ENCODE peak calls at places on chromosome 9, in six cellular contexts. One of them, this sample, is unnamed.

GRCh38 chr9:94908041-94908563 is 181.6 kb downstream of the AOPEP start:
- DNase-seq in effector memory CD4-positive, alpha-beta T cell: no peak
- DNase-seq in hepatocyte: no peak
- DNase-seq in tibial nerve: peak; percentile 28
- DNase-seq in uterus: no peak
- DNase-seq in A549: peak; percentile 83
- DNase-seq in this sample: no peak

GRCh38 chr9:138103824-138104206 is 226.2 kb downstream of the CACNA1B start:
- DNase-seq in effector memory CD4-positive, alpha-beta T cell: no peak
- DNase-seq in hepatocyte: no peak
- DNase-seq in tibial nerve: no peak
- DNase-seq in uterus: no peak
- DNase-seq in A549: no peak
- DNase-seq in this sample: peak; percentile 40

GRCh38 chr9:129280236-129281231 is 102.5 kb upstream of the IER5L start:
- DNase-seq in effector memory CD4-positive, alpha-beta T cell: no peak
- DNase-seq in hepatocyte: no peak
- DNase-seq in tibial nerve: no peak
- DNase-seq in uterus: no peak
- DNase-seq in A549: no peak
- DNase-seq in this sample: peak; percentile 52

GRCh38 chr9:117548556-117548955 is 133.7 kb upstream of the ASTN2 start:
- DNase-seq in effector memory CD4-positive, alpha-beta T cell: no peak
- DNase-seq in hepatocyte: no peak
- DNase-seq in tibial nerve: no peak
- DNase-seq in uterus: no peak
- DNase-seq in A549: no peak
- DNase-seq in this sample: no peak

GRCh38 chr9:89668216-89668867 is 63.5 kb downstream of the GADD45G start:
- DNase-seq in effector memory CD4-positive, alpha-beta T cell: no peak
- DNase-seq in hepatocyte: no peak
- DNase-seq in tibial nerve: no peak
- DNase-seq in uterus: no peak
- DNase-seq in A549: no peak
- DNase-seq in this sample: no peak

GRCh38 chr9:121862371-121862970 is 211.0 kb downstream of the DAB2IP start:
- DNase-seq in effector memory CD4-positive, alpha-beta T cell: no peak
- DNase-seq in hepatocyte: no peak
- DNase-seq in tibial nerve: no peak
- DNase-seq in uterus: no peak
- DNase-seq in A549: no peak
- DNase-seq in this sample: peak; percentile 26

GRCh38 chr9:86406366-86406765 is 52.2 kb upstream of the TUT7 start:
- DNase-seq in effector memory CD4-positive, alpha-beta T cell: no peak
- DNase-seq in hepatocyte: peak; percentile 67
- DNase-seq in tibial nerve: no peak
- DNase-seq in uterus: peak; percentile 23
- DNase-seq in A549: peak; percentile 31
- DNase-seq in this sample: no peak

GRCh38 chr9:94623253-94623652 is 16.1 kb downstream of the FBP1 start:
- DNase-seq in effector memory CD4-positive, alpha-beta T cell: no peak
- DNase-seq in hepatocyte: peak; percentile 61
- DNase-seq in tibial nerve: no peak
- DNase-seq in uterus: no peak
- DNase-seq in A549: peak; percentile 66
- DNase-seq in this sample: no peak

GRCh38 chr9:19181002-19181401 is 49.5 kb upstream of the DENND4C start:
- DNase-seq in effector memory CD4-positive, alpha-beta T cell: no peak
- DNase-seq in hepatocyte: no peak
- DNase-seq in tibial nerve: no peak
- DNase-seq in uterus: no peak
- DNase-seq in A549: peak; percentile 22
- DNase-seq in this sample: no peak

DNA sequence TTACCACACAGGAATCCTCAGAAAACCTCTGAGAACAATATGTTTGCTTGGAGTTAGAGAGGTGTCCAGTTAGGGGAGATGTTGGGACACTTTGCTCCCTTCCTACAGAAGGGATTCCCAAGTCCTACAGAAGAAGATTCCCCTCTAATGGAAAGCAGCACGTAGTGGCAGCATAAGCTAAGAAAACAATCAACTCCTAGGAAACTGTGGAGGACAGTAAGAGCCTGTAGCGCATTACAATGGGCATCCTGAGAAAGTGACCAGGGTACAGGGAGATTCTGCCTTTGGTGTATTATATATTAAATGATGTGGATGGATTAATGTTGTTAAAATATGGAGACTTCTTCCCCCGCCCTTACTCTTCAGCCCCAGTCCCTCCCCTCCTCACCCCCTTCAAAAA is 13.9 kb upstream of the RIC1 start:
- DNase-seq in effector memory CD4-positive, alpha-beta T cell: no peak
- DNase-seq in hepatocyte: no peak
- DNase-seq in tibial nerve: no peak
- DNase-seq in uterus: no peak
- DNase-seq in A549: no peak
- DNase-seq in this sample: no peak
- H3K4me1 ChIP-seq in effector memory CD4-positive, alpha-beta T cell: no peaks in the 10 kb centered on the region
- H3K4me1 ChIP-seq in hepatocyte: no peaks in the 10 kb centered on the region
- H3K4me1 ChIP-seq in tibial nerve: no peaks in the 10 kb centered on the region
- H3K4me1 ChIP-seq in uterus: no peaks in the 10 kb centered on the region
- H3K4me1 ChIP-seq in A549: no peaks in the 10 kb centered on the region
- H3K4me1 ChIP-seq in this sample: no peaks in the 10 kb centered on the region

DNA sequence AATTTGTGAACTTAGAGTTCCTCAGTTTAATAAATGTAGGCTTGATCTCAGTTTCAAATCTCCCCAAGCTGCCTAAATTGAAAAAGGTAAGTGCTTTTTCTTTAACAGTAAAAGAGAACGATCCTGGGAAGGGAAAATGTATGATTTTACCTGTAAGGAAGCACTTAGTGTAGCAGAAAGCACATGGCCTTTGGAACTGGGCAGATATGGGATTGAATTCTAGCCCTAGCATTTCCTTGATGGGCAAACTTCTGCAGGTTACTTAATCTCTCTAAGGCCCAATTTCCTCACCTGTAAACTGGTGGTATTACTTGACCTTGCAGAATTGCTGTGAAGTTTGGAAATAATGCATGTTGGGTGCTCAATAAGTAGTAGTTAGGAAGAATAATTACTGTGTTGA is 11.6 kb downstream of the ANP32B start:
- DNase-seq in effector memory CD4-positive, alpha-beta T cell: no peak
- DNase-seq in hepatocyte: no peak
- DNase-seq in tibial nerve: no peak
- DNase-seq in uterus: no peak
- DNase-seq in A549: no peak
- DNase-seq in this sample: no peak
- H3K27ac ChIP-seq in effector memory CD4-positive, alpha-beta T cell: no peak overlapping the region
- H3K27ac ChIP-seq in hepatocyte: no peak overlapping the region
- H3K27ac ChIP-seq in tibial nerve: no peak overlapping the region
- H3K27ac ChIP-seq in uterus: no peak overlapping the region
- H3K27ac ChIP-seq in A549: no peak overlapping the region
- H3K27ac ChIP-seq in this sample: no peak overlapping the region

GRCh38 chr9:98168153-98168780 is 24.2 kb downstream of the CORO2A start:
- DNase-seq in effector memory CD4-positive, alpha-beta T cell: no peak
- DNase-seq in hepatocyte: no peak
- DNase-seq in tibial nerve: no peak
- DNase-seq in uterus: no peak
- DNase-seq in A549: no peak
- DNase-seq in this sample: no peak

GRCh38 chr9:98164912-98165311 is 27.5 kb downstream of the CORO2A start:
- DNase-seq in effector memory CD4-positive, alpha-beta T cell: no peak
- DNase-seq in hepatocyte: no peak
- DNase-seq in tibial nerve: no peak
- DNase-seq in uterus: no peak
- DNase-seq in A549: no peak
- DNase-seq in this sample: no peak

GRCh38 chr9:98171176-98171925 is 21.1 kb downstream of the CORO2A start:
- DNase-seq in effector memory CD4-positive, alpha-beta T cell: no peak
- DNase-seq in hepatocyte: no peak
- DNase-seq in tibial nerve: no peak
- DNase-seq in uterus: no peak
- DNase-seq in A549: no peak
- DNase-seq in this sample: no peak

GRCh38 chr9:98172604-98173003 is 19.8 kb downstream of the CORO2A start:
- DNase-seq in effector memory CD4-positive, alpha-beta T cell: no peak
- DNase-seq in hepatocyte: no peak
- DNase-seq in tibial nerve: no peak
- DNase-seq in uterus: no peak
- DNase-seq in A549: peak; percentile 10
- DNase-seq in this sample: no peak

GRCh38 chr9:98168952-98169488 is 23.4 kb downstream of the CORO2A start:
- DNase-seq in effector memory CD4-positive, alpha-beta T cell: peak; percentile 12
- DNase-seq in hepatocyte: peak; percentile 50
- DNase-seq in tibial nerve: no peak
- DNase-seq in uterus: no peak
- DNase-seq in A549: no peak
- DNase-seq in this sample: no peak
- H3K4me1 ChIP-seq in effector memory CD4-positive, alpha-beta T cell: peaks cover 22% of the 10 kb centered on the region
- H3K4me1 ChIP-seq in hepatocyte: peaks cover 17% of the 10 kb centered on the region
- H3K4me1 ChIP-seq in tibial nerve: peaks cover 10% of the 10 kb centered on the region
- H3K4me1 ChIP-seq in uterus: no peaks in the 10 kb centered on the region
- H3K4me1 ChIP-seq in A549: peaks cover 3% of the 10 kb centered on the region
- H3K4me1 ChIP-seq in this sample: no peaks in the 10 kb centered on the region

GRCh38 chr9:111952559-111952958 is 55.9 kb downstream of the UGCG start:
- DNase-seq in effector memory CD4-positive, alpha-beta T cell: no peak
- DNase-seq in hepatocyte: no peak
- DNase-seq in tibial nerve: no peak
- DNase-seq in uterus: no peak
- DNase-seq in A549: no peak
- DNase-seq in this sample: no peak

GRCh38 chr9:111948958-111949357 is 52.3 kb downstream of the UGCG start:
- DNase-seq in effector memory CD4-positive, alpha-beta T cell: no peak
- DNase-seq in hepatocyte: no peak
- DNase-seq in tibial nerve: no peak
- DNase-seq in uterus: no peak
- DNase-seq in A549: no peak
- DNase-seq in this sample: no peak

GRCh38 chr9:111955048-111955447 is 58.4 kb downstream of the UGCG start:
- DNase-seq in effector memory CD4-positive, alpha-beta T cell: no peak
- DNase-seq in hepatocyte: no peak
- DNase-seq in tibial nerve: no peak
- DNase-seq in uterus: no peak
- DNase-seq in A549: no peak
- DNase-seq in this sample: no peak

GRCh38 chr9:111949919-111950318 is 53.3 kb downstream of the UGCG start:
- DNase-seq in effector memory CD4-positive, alpha-beta T cell: no peak
- DNase-seq in hepatocyte: no peak
- DNase-seq in tibial nerve: no peak
- DNase-seq in uterus: no peak
- DNase-seq in A549: no peak
- DNase-seq in this sample: no peak

GRCh38 chr9:111953444-111953843 is 56.8 kb downstream of the UGCG start:
- DNase-seq in effector memory CD4-positive, alpha-beta T cell: no peak
- DNase-seq in hepatocyte: no peak
- DNase-seq in tibial nerve: no peak
- DNase-seq in uterus: no peak
- DNase-seq in A549: no peak
- DNase-seq in this sample: no peak
- H3K27ac ChIP-seq in effector memory CD4-positive, alpha-beta T cell: no peak overlapping the region
- H3K27ac ChIP-seq in hepatocyte: no peak overlapping the region
- H3K27ac ChIP-seq in tibial nerve: no peak overlapping the region
- H3K27ac ChIP-seq in uterus: no peak overlapping the region
- H3K27ac ChIP-seq in A549: no peak overlapping the region
- H3K27ac ChIP-seq in this sample: no peak overlapping the region

DNA sequence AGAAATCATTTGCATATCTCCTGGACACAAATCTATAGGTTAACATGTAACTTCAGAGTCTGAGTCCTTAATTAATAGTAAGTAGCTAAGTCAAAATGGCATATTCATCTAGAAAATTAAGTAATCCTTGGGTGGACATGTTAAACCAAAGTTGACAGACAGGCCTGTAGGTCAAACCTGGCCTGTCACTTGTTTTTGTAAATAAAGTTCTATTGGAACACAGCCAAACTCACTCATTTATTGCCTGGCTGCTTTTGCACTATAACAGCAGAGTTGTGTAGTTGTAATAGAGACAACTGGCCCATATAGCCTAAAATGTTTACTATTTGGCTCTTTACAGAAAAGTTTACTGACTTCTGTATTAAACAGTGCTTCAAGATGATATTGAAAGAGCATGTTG is 24.6 kb upstream of the GPR21 start:
- DNase-seq in effector memory CD4-positive, alpha-beta T cell: no peak
- DNase-seq in hepatocyte: no peak
- DNase-seq in tibial nerve: no peak
- DNase-seq in uterus: no peak
- DNase-seq in A549: no peak
- DNase-seq in this sample: no peak
- H3K4me1 ChIP-seq in effector memory CD4-positive, alpha-beta T cell: no peaks in the 10 kb centered on the region
- H3K4me1 ChIP-seq in hepatocyte: peaks cover 4% of the 10 kb centered on the region
- H3K4me1 ChIP-seq in tibial nerve: no peaks in the 10 kb centered on the region
- H3K4me1 ChIP-seq in uterus: no peaks in the 10 kb centered on the region
- H3K4me1 ChIP-seq in A549: peaks cover 4% of the 10 kb centered on the region
- H3K4me1 ChIP-seq in this sample: peaks cover 5% of the 10 kb centered on the region

GRCh38 chr9:36033788-36034187 is 2.9 kb upstream of the RECK start:
- DNase-seq in effector memory CD4-positive, alpha-beta T cell: no peak
- DNase-seq in hepatocyte: no peak
- DNase-seq in tibial nerve: no peak
- DNase-seq in uterus: no peak
- DNase-seq in A549: no peak
- DNase-seq in this sample: no peak

GRCh38 chr9:36030871-36031270 is 5.8 kb upstream of the RECK start:
- DNase-seq in effector memory CD4-positive, alpha-beta T cell: no peak
- DNase-seq in hepatocyte: no peak
- DNase-seq in tibial nerve: no peak
- DNase-seq in uterus: no peak
- DNase-seq in A549: no peak
- DNase-seq in this sample: no peak

GRCh38 chr9:36029202-36029601 is 7.5 kb upstream of the RECK start:
- DNase-seq in effector memory CD4-positive, alpha-beta T cell: no peak
- DNase-seq in hepatocyte: no peak
- DNase-seq in tibial nerve: no peak
- DNase-seq in uterus: no peak
- DNase-seq in A549: no peak
- DNase-seq in this sample: no peak

GRCh38 chr9:36031774-36032565 is 4.7 kb upstream of the RECK start:
- DNase-seq in effector memory CD4-positive, alpha-beta T cell: no peak
- DNase-seq in hepatocyte: no peak
- DNase-seq in tibial nerve: no peak
- DNase-seq in uterus: no peak
- DNase-seq in A549: no peak
- DNase-seq in this sample: no peak

GRCh38 chr9:36029765-36030528 is 6.8 kb upstream of the RECK start:
- DNase-seq in effector memory CD4-positive, alpha-beta T cell: no peak
- DNase-seq in hepatocyte: peak; percentile 35
- DNase-seq in tibial nerve: peak; percentile 44
- DNase-seq in uterus: no peak
- DNase-seq in A549: peak; percentile 40
- DNase-seq in this sample: no peak
- H3K27ac ChIP-seq in effector memory CD4-positive, alpha-beta T cell: no peak overlapping the region
- H3K27ac ChIP-seq in hepatocyte: no peak overlapping the region
- H3K27ac ChIP-seq in tibial nerve: peak overlapping the region; percentile 82
- H3K27ac ChIP-seq in uterus: peak overlapping the region; percentile 52
- H3K27ac ChIP-seq in A549: no peak overlapping the region
- H3K27ac ChIP-seq in this sample: no peak overlapping the region

GRCh38 chr9:114378016-114378415 is 9.8 kb downstream of the AKNA start:
- DNase-seq in effector memory CD4-positive, alpha-beta T cell: no peak
- DNase-seq in hepatocyte: no peak
- DNase-seq in tibial nerve: no peak
- DNase-seq in uterus: no peak
- DNase-seq in A549: no peak
- DNase-seq in this sample: no peak
- H3K4me1 ChIP-seq in effector memory CD4-positive, alpha-beta T cell: peaks cover 91% of the 10 kb centered on the region
- H3K4me1 ChIP-seq in hepatocyte: peaks cover 3% of the 10 kb centered on the region
- H3K4me1 ChIP-seq in tibial nerve: peaks cover 17% of the 10 kb centered on the region
- H3K4me1 ChIP-seq in uterus: peaks cover 4% of the 10 kb centered on the region
- H3K4me1 ChIP-seq in A549: no peaks in the 10 kb centered on the region
- H3K4me1 ChIP-seq in this sample: no peaks in the 10 kb centered on the region

GRCh38 chr9:113152699-113153098 is 1.9 kb downstream of the SLC31A2 start:
- DNase-seq in effector memory CD4-positive, alpha-beta T cell: no peak
- DNase-seq in hepatocyte: no peak
- DNase-seq in tibial nerve: no peak
- DNase-seq in uterus: no peak
- DNase-seq in A549: no peak
- DNase-seq in this sample: no peak
- H3K27ac ChIP-seq in effector memory CD4-positive, alpha-beta T cell: no peak overlapping the region
- H3K27ac ChIP-seq in hepatocyte: no peak overlapping the region
- H3K27ac ChIP-seq in tibial nerve: peak overlapping the region; percentile 94
- H3K27ac ChIP-seq in uterus: peak overlapping the region; percentile 80
- H3K27ac ChIP-seq in A549: no peak overlapping the region
- H3K27ac ChIP-seq in this sample: peak overlapping the region; percentile 80